ENCODE peak calls at places on chromosomes 12 and 14, in six cellular contexts. O is CD8-positive, alpha-beta memory T cell; F is heart right ventricle; W is substantia nigra; G is lung; Y is small intestine. C is an unnamed sample.

GRCh38 chr14:58166005-58166983 is 14.3 kb upstream of the ARMH4 start:
- DNase-seq in O (peak; percentile 72), G (peak; percentile 85), F (peak; percentile 87), W (peak; percentile 51), Y (peak; percentile 67), C (peak; percentile 96)

GRCh38 chr14:33967138-33967537 is 16.3 kb upstream of the EGLN3 start:
- DNase-seq in W (no peak), G (no peak), O (no peak), F (no peak), Y (no peak), C (no peak)

GRCh38 chr12:45729233-45730115 is at the start of gene ARID2:
- DNase-seq in F (peak; percentile 63), Y (peak; percentile 64), G (peak; percentile 49), W (peak; percentile 58), O (peak; percentile 56), C (peak; percentile 78)

GRCh38 chr14:104341532-104342434 is 203.4 kb downstream of the KIF26A start:
- DNase-seq in W (no peak), O (no peak), G (no peak), Y (peak; percentile 82), F (no peak), C (peak; percentile 42)

GRCh38 chr14:62768753-62769152 is 276.5 kb downstream of the KCNH5 start:
- DNase-seq in G (no peak), Y (no peak), W (no peak), F (no peak), O (no peak), C (no peak)

GRCh38 chr14:101077511-101078074 is 174.1 kb upstream of the RTL1 start:
- DNase-seq in F (no peak), Y (no peak), O (no peak), W (no peak), G (peak; percentile 23), C (peak; percentile 73)

GRCh38 chr12:60415361-60415760 is 819.5 kb downstream of the SLC16A7 start:
- DNase-seq in O (no peak), W (no peak), G (no peak), F (no peak), Y (no peak), C (no peak)

GRCh38 chr12:53867216-53868012 is 71.2 kb upstream of the HOXC13 start:
- DNase-seq in W (no peak), G (no peak), Y (no peak), O (no peak), F (no peak), C (no peak)

GRCh38 chr12:6083606-6084005 is 40.9 kb downstream of the VWF start:
- DNase-seq in Y (no peak), O (no peak), G (no peak), W (no peak), F (no peak), C (no peak)

GRCh38 chr12:75890660-75891059 is 140.9 kb downstream of the PHLDA1 start:
- DNase-seq in Y (no peak), F (no peak), W (no peak), O (no peak), G (no peak), C (no peak)
- H3K27ac ChIP-seq in Y (no peak overlapping the region), F (no peak overlapping the region), W (no peak overlapping the region), O (no peak overlapping the region), G (no peak overlapping the region), C (no peak overlapping the region)

DNA sequence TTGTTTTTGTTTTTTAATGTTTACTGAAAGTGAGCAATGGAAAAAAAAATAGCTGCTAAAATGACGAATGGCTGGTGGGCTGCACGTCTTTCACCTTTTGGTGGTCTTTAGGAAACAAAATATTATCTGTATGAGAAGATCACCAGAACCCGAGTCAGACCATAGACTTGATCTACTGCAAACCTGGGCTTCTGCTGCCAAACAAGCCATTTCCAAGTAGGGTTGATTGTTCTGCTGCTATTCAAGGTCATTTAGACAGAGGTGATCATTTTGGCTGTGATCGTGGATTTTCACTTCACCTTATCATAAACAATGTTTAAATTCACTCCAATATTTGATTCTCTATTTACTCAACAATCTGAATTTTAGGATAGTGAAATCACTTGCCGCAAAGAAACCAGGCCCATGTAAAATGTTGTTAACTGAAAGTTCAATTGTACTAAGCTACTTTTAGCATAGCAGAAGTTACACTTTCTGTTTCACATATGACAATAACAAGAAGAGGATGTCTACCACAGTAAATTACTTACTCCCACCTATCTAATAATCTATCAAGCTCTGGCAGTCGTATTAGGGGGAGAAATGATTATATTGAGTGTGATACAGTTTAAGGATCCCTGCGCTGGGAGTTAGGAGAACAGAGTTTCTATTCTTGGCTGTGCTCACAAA is 66.7 kb upstream of the CAND1 start:
- DNase-seq in W (no peak), Y (no peak), O (no peak), F (no peak), G (no peak), C (no peak)
- H3K27ac ChIP-seq in W (no peak overlapping the region), Y (no peak overlapping the region), O (no peak overlapping the region), F (no peak overlapping the region), G (no peak overlapping the region), C (no peak overlapping the region)

DNA sequence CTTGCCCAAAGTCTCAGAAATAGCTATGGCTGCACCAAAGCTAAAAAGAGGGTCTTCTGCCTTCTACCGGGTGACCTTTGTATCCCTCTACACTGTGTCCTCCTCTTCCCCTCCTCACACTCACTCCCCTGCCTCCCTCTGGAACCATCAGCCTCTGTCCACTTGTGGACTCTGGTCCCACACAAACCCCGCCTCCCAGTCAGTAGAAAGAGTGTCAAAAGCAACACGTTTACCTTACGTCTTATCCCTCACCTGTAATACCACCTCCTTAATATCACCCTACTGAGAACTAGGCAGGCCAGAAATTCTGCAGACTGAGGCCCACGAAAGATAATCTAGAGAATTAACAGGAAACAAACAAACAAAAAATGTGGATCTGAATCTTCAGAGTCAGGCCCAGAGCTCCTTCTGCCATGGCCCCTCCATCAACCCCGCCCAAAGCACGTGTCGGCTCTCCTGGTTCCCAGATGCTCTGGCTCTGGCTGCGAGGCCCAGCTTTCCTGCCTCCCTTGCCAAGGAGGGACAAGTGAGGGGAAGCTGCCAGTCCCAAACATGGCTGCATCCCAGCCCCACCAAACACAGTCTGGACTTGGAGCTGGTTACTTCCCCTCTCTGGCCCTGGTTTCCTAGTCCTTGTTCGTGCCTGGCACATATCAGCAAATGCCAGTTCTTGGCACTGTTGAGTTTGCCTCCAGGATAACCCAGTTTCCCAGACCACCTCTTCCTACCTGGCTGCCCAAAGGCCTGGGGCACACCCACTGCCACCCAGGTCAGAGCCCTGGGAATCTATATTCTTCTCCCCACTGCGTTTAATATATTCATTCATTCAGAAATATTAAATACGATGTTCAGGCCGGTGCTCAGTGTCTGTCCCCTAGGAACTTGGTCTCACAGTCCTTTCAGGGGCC is 2.7 kb downstream of the ACTN1 start:
- DNase-seq in O (no peak), G (no peak), Y (peak; percentile 33), W (no peak), F (peak; percentile 74), C (peak; percentile 78)
- H3K27ac ChIP-seq in O (no peak overlapping the region), G (no peak overlapping the region), Y (no peak overlapping the region), W (no peak overlapping the region), F (peak overlapping the region; percentile 96), C (peak overlapping the region; percentile 100)

DNA sequence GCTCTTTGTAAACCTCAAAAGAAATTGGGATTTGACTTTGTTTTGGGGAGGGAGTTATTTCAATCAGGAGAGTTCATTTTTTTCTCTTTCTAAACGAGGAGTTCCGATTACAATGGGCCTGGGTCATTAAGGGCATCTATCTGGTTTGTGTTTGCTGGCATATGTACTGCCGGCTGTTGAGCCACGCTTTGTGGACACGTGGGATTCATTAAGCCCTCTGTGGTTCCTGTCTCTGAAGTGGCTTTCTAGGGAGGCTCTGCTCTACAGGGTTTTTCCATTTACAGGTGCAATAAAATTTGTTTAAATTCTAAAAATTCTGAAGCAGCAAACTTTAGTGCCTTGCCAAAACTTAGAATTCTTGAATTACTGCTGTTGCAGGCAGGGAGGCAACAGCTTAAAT is 57.9 kb downstream of the GNS start:
- DNase-seq in W (no peak), O (no peak), Y (no peak), F (no peak), G (no peak), C (no peak)
- H3K27ac ChIP-seq in W (no peak overlapping the region), O (no peak overlapping the region), Y (no peak overlapping the region), F (no peak overlapping the region), G (no peak overlapping the region), C (no peak overlapping the region)

GRCh38 chr12:124774054-124774461 is 89.6 kb downstream of the SCARB1 start:
- DNase-seq in G (peak; percentile 46), Y (no peak), O (no peak), W (no peak), F (no peak), C (no peak)

GRCh38 chr12:124774462-124775167 is 89.0 kb downstream of the SCARB1 start:
- DNase-seq in W (peak; percentile 13), Y (peak; percentile 28), G (no peak), F (no peak), O (peak; percentile 31), C (no peak)

GRCh38 chr12:124778411-124778810 is 85.3 kb downstream of the SCARB1 start:
- DNase-seq in Y (no peak), G (no peak), F (no peak), W (no peak), O (no peak), C (no peak)

GRCh38 chr12:124777399-124778372 is 86.0 kb downstream of the SCARB1 start:
- DNase-seq in F (no peak), G (no peak), Y (no peak), W (no peak), O (no peak), C (no peak)

DNA sequence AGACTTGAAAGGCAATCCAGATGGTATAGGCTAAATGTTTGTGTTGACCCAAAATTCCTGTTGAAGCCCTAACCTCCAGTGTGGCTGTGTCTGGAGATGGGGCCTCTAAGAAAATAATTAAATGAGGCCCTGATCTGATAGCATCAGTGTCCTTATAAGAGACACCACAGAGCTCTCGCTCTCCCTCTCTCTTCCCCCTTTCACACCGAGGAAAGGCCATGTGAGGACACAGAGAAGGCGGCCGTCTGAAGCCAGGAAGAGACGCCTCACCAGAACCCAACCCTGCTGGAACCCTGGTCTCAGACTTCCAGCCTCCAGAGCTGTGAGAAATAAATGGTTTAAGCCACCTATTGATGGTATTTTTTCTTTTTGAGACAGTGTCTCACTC is 87.5 kb downstream of the SCARB1 start:
- DNase-seq in F (no peak), W (no peak), G (no peak), Y (no peak), O (no peak), C (no peak)
- H3K27ac ChIP-seq in F (no peak overlapping the region), W (no peak overlapping the region), G (no peak overlapping the region), Y (no peak overlapping the region), O (no peak overlapping the region), C (no peak overlapping the region)

DNA sequence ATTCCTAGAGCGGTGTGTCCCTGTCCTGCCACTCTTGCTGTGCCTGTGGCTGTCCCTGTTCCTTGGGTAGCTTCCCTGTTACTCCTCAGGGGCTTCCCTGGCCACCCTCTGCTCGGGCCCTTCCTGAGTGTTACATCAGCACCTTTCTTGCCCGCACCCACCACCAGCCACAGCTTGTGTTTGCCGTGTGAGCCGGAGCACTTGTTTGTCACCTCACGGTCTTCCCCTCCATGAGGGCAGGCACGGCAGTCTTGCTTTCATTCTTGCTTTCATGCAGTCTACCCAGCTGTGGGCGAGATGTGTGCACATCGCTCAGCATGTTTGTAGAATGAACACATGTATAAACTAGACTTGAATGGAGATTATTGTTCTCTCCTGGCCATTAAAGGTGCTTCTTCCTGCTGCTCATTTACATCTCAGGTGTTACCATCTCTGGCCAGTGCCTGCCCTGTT is 42.0 kb downstream of the TRAF3 start:
- DNase-seq in O (peak; percentile 46), F (no peak), Y (peak; percentile 60), W (no peak), G (no peak), C (no peak)
- H3K27ac ChIP-seq in O (no peak overlapping the region), F (no peak overlapping the region), Y (peak overlapping the region; percentile 5), W (no peak overlapping the region), G (no peak overlapping the region), C (no peak overlapping the region)